ENCODE peak calls at places on chromosomes 2 and 18, in ten cellular contexts. X, T, B, L, G, I, Z, M, K and O are unnamed samples.

GRCh38 chr2:7007846-7008741 is 90.9 kb downstream of the RNF144A start:
- DNase-seq in B (peak), M (peak), T (no peak), X (no peak), K (peak), L (peak), G (no peak), Z (peak), I (no peak), O (no peak)

GRCh38 chr2:78677774-78678173 is 347.7 kb upstream of the REG3G start:
- DNase-seq in X (no peak), Z (no peak), I (no peak), T (no peak), L (no peak), K (no peak), G (no peak), M (no peak), B (no peak), O (no peak)

GRCh38 chr2:120765911-120766757 is 30.5 kb downstream of the GLI2 start:
- DNase-seq in T (peak), K (peak), G (no peak), Z (no peak), B (peak), X (peak), M (peak), L (peak), I (peak), O (peak)

GRCh38 chr2:224325941-224326340 is 76.0 kb downstream of the FAM124B start:
- DNase-seq in X (no peak), Z (no peak), L (no peak), K (no peak), B (no peak), G (no peak), M (no peak), T (no peak), I (no peak), O (no peak)

GRCh38 chr2:54158311-54158710 is 42.9 kb downstream of the ACYP2 start:
- DNase-seq in K (peak), I (no peak), M (no peak), T (no peak), L (no peak), B (no peak), Z (no peak), X (no peak), G (no peak), O (no peak)

GRCh38 chr2:71748227-71748626 is 294.9 kb downstream of the DYSF start:
- DNase-seq in X (no peak), L (no peak), G (peak), B (peak), T (no peak), Z (no peak), K (peak), M (peak), I (no peak), O (no peak)

GRCh38 chr2:118687698-118688097 is 159.8 kb downstream of the EN1 start:
- DNase-seq in M (peak), L (no peak), Z (peak), B (no peak), X (no peak), K (peak), I (no peak), G (no peak), T (no peak), O (no peak)

GRCh38 chr18:59040770-59041148 is 98.9 kb upstream of the SEC11C start:
- DNase-seq in G (no peak), B (no peak), L (peak), T (no peak), K (no peak), M (no peak), Z (peak), I (no peak), X (no peak), O (no peak)

GRCh38 chr2:224086226-224086911 is 47.3 kb upstream of the SERPINE2 start:
- DNase-seq in G (peak), X (peak), K (peak), M (peak), T (peak), Z (peak), I (no peak), L (no peak), B (peak), O (no peak)

GRCh38 chr2:231099918-231100317 is 24.9 kb downstream of the HTR2B start:
- DNase-seq in X (no peak), L (no peak), I (no peak), G (no peak), Z (no peak), K (no peak), M (no peak), T (no peak), B (no peak), O (peak)

GRCh38 chr2:77712601-77713000 is 190.4 kb upstream of the LRRTM4 start:
- DNase-seq in Z (no peak), I (no peak), B (no peak), K (no peak), X (no peak), M (no peak), G (no peak), L (no peak), T (no peak), O (no peak)

GRCh38 chr2:201886504-201886903 is 80.2 kb downstream of the CDK15 start:
- DNase-seq in Z (peak), M (no peak), X (no peak), K (peak), T (peak), G (peak), I (no peak), B (no peak), L (no peak), O (no peak)

GRCh38 chr2:191030521-191031154 is 16.7 kb upstream of the STAT1 start:
- DNase-seq in X (no peak), T (no peak), I (no peak), K (peak), Z (peak), B (peak), G (no peak), M (peak), L (no peak), O (no peak)

GRCh38 chr2:38722271-38723115 is 28.7 kb downstream of the SRSF7 start:
- DNase-seq in L (peak), Z (no peak), G (no peak), K (no peak), T (no peak), M (no peak), B (no peak), I (no peak), X (no peak), O (no peak)

GRCh38 chr18:3447035-3447894 is 2.7 kb upstream of the TGIF1 start:
- DNase-seq in B (peak), I (no peak), G (peak), M (peak), Z (peak), X (no peak), K (peak), T (no peak), L (peak), O (no peak)

GRCh38 chr2:147541314-147541713 is 303.5 kb upstream of the ACVR2A start:
- DNase-seq in Z (no peak), B (no peak), I (no peak), K (no peak), T (no peak), G (no peak), M (no peak), L (no peak), X (no peak), O (no peak)

GRCh38 chr2:232322560-232323327 is 55.8 kb upstream of the ALPP start:
- DNase-seq in T (no peak), L (no peak), Z (no peak), I (no peak), G (no peak), K (no peak), X (no peak), M (no peak), B (no peak), O (no peak)

GRCh38 chr2:12177052-12177994 is 430.9 kb downstream of the LPIN1 start:
- DNase-seq in Z (peak), G (peak), I (no peak), M (peak), L (peak), B (peak), K (peak), T (peak), X (no peak), O (peak)

GRCh38 chr2:64698668-64699444 is 45.1 kb upstream of the SERTAD2 start:
- DNase-seq in M (peak), G (peak), K (peak), L (no peak), B (peak), Z (peak), X (peak), T (peak), I (no peak), O (no peak)

GRCh38 chr2:1788478-1788959 is 44.2 kb upstream of the PXDN start:
- DNase-seq in M (no peak), L (no peak), X (no peak), I (no peak), B (no peak), K (no peak), T (no peak), G (no peak), Z (no peak), O (peak)

GRCh38 chr2:240689975-240690374 is 1.7 kb upstream of the AQP12A start:
- DNase-seq in T (no peak), X (no peak), G (no peak), B (no peak), Z (no peak), L (no peak), I (no peak), K (no peak), M (no peak), O (no peak)

GRCh38 chr2:98910349-98911125 is 25.5 kb downstream of the CRACDL start:
- DNase-seq in I (no peak), K (no peak), B (no peak), X (no peak), Z (no peak), M (no peak), G (no peak), L (peak), T (no peak), O (no peak)

GRCh38 chr2:109410021-109410815 is 203.5 kb downstream of the SEPTIN10 start:
- DNase-seq in M (peak), T (no peak), G (no peak), B (peak), I (no peak), K (peak), L (no peak), Z (no peak), X (no peak), O (no peak)

GRCh38 chr2:3325458-3326181 is 52.0 kb downstream of the EIPR1 start:
- DNase-seq in T (no peak), L (no peak), B (no peak), K (no peak), I (peak), G (no peak), M (no peak), Z (no peak), X (no peak), O (no peak)

GRCh38 chr2:178268435-178268834 is 74.1 kb downstream of the OSBPL6 start:
- DNase-seq in Z (peak), I (no peak), K (peak), T (no peak), X (no peak), L (no peak), G (no peak), B (peak), M (peak), O (no peak)

GRCh38 chr18:28824183-28824574 is 647.2 kb upstream of the CDH2 start:
- DNase-seq in T (no peak), K (no peak), L (no peak), X (no peak), B (no peak), Z (no peak), I (no peak), M (no peak), G (no peak), O (no peak)

GRCh38 chr2:23135481-23136100 is 249.4 kb upstream of the KLHL29 start:
- DNase-seq in M (peak), G (no peak), Z (peak), I (no peak), B (no peak), X (no peak), L (no peak), K (no peak), T (no peak), O (no peak)

GRCh38 chr2:80530442-80531064 is 226.0 kb upstream of the LRRTM1 start:
- DNase-seq in K (no peak), B (no peak), X (no peak), I (no peak), Z (no peak), L (no peak), T (no peak), G (no peak), M (no peak), O (no peak)

GRCh38 chr2:25664531-25665307 is 8.7 kb downstream of the DTNB start:
- DNase-seq in I (no peak), T (no peak), G (peak), Z (peak), M (peak), B (peak), L (peak), K (peak), X (no peak), O (peak)

GRCh38 chr18:59200787-59201186 is 19.2 kb upstream of the GRP start:
- DNase-seq in T (no peak), X (no peak), I (no peak), Z (peak), B (no peak), L (no peak), G (no peak), K (peak), M (no peak), O (no peak)

GRCh38 chr2:9057939-9058761 is 54.7 kb upstream of the MBOAT2 start:
- DNase-seq in L (no peak), M (peak), G (no peak), I (no peak), Z (peak), B (peak), K (peak), X (peak), T (no peak), O (no peak)

DNA sequence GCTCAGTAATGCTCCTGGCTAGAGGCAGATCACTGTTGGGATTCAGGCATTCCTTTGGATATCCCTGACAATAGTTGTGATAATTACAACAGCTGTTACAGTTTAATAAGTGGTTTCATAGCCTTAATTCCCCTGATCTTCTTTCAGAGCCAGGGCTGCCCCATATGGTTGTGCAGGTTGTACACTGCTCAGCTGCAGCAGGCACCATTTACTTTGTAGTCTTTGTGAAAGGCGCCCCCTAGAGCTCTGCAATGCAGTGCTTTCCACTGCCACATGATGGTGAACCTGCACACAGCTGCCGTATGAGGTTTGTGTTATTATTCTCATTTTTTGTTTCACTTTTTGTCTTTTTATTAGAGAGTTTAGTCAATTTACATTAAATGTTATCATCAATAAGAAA is 239.1 kb downstream of the KCNS3 start:
- DNase-seq in T (no peak), G (no peak), L (peak), Z (peak), X (no peak), K (peak), B (peak), I (no peak), M (peak), O (peak)
- TF ChIP-seq CTCF in T (peak), G (peak), L (no peak), Z (peak), X (peak), K (peak), B (peak), I (peak), M (peak), O (no peak)

DNA sequence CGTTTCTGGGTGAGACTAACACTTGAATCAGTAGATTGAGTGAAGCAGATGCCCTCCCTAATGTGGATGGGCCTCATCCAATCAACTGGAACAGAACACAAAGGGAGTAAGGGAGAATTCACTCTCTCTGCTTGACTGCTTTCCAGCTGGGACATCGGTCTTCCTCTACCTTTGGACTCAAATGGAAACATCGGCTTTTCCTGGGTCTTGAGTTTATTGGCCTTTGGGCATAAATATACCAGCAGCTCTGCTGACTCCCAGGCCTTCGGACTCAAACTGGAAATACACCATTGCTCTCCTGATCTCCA is 311.6 kb downstream of the STK39 start:
- DNase-seq in G (no peak), Z (no peak), I (no peak), L (no peak), T (no peak), X (no peak), B (no peak), M (no peak), K (no peak), O (no peak)
- TF ChIP-seq CTCF in G (no peak), Z (no peak), I (no peak), L (no peak), T (no peak), X (no peak), B (no peak), M (no peak), K (no peak), O (no peak)

GRCh38 chr2:39860538-39860937 is 81.5 kb upstream of the THUMPD2 start:
- DNase-seq in I (no peak), L (no peak), T (no peak), M (no peak), K (no peak), Z (no peak), G (no peak), X (no peak), B (no peak), O (no peak)

GRCh38 chr2:39867268-39867667 is 88.2 kb upstream of the THUMPD2 start:
- DNase-seq in T (no peak), B (no peak), M (no peak), I (no peak), Z (no peak), X (no peak), L (no peak), G (no peak), K (no peak), O (no peak)

GRCh38 chr2:39870871-39871270 is 91.8 kb upstream of the THUMPD2 start:
- DNase-seq in M (no peak), B (no peak), L (no peak), T (no peak), K (no peak), G (no peak), I (no peak), Z (no peak), X (no peak), O (no peak)

GRCh38 chr2:39871291-39871761 is 92.3 kb upstream of the THUMPD2 start:
- DNase-seq in L (no peak), X (peak), G (no peak), B (peak), M (peak), I (no peak), T (peak), Z (peak), K (peak), O (peak)

DNA sequence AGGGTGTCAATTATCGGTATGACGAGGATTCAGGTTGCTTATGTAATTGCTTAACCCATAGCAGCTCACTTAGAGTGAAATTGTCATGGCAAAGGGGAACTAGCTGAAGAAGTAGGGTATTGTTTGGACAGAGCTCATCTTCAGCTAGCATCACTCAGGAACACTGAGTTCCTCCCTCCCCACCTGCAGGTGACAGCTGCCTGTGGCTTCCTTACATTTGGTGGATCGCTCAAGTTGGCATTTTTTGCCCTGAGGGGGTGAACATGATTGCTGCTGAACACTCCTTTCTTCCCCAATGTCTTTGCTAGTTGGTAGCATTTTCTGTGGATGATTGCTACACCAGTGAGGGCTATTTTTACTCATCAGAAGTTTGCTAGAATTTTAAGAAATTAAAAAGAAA is 86.7 kb upstream of the THUMPD2 start:
- DNase-seq in G (no peak), X (no peak), T (no peak), L (no peak), I (no peak), K (no peak), M (no peak), B (no peak), Z (no peak), O (no peak)
- TF ChIP-seq CTCF in G (no peak), X (no peak), T (no peak), L (no peak), I (no peak), K (no peak), M (no peak), B (no peak), Z (no peak), O (no peak)

GRCh38 chr18:11020867-11021414 is 128.4 kb downstream of the PIEZO2 start:
- DNase-seq in Z (no peak), K (no peak), M (no peak), X (no peak), B (no peak), T (no peak), L (no peak), G (no peak), I (no peak), O (no peak)
- TF ChIP-seq CTCF in Z (no peak), K (no peak), M (no peak), X (no peak), B (no peak), T (no peak), L (no peak), G (no peak), I (no peak), O (no peak)

GRCh38 chr18:5853253-5853652 is 42.1 kb downstream of the TMEM200C start:
- DNase-seq in G (no peak), M (no peak), I (no peak), X (no peak), K (no peak), T (no peak), Z (no peak), B (no peak), L (no peak), O (no peak)

DNA sequence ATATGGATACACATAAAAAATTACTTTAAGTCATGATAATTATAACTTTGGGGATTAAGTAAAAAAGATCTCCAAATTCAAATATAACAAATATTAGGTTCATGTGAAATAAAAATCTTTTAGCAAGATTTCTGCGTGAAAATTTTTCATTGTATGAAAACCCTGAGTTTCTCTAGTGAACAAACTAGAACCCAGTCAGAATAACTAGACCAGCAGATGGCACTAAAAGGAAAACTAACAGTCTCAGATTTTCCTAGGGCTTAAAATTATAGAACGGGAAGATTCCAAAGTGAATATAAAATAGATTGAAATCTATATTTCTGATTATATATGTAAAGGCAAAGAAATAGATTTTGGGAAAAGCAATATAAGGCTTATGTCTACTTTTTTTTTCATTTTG is 43.3 kb downstream of the TMEM200C start:
- DNase-seq in K (no peak), M (no peak), B (peak), L (no peak), Z (no peak), T (no peak), X (no peak), G (no peak), I (no peak), O (no peak)
- TF ChIP-seq CTCF in K (peak), M (no peak), B (peak), L (no peak), Z (no peak), T (no peak), X (no peak), G (no peak), I (peak), O (no peak)

GRCh38 chr2:19542796-19543195 is 184.4 kb upstream of the OSR1 start:
- DNase-seq in B (peak), G (no peak), L (no peak), X (no peak), T (no peak), K (peak), M (peak), Z (no peak), I (no peak), O (no peak)

GRCh38 chr2:19544020-19544383 is 185.6 kb upstream of the OSR1 start:
- DNase-seq in G (no peak), I (no peak), Z (no peak), B (no peak), X (no peak), L (no peak), K (no peak), M (no peak), T (no peak), O (no peak)

GRCh38 chr2:19543271-19544019 is 185.0 kb upstream of the OSR1 start:
- DNase-seq in L (no peak), B (peak), K (peak), T (no peak), G (no peak), M (peak), X (no peak), I (no peak), Z (peak), O (no peak)

GRCh38 chr2:19540739-19541503 is 182.5 kb upstream of the OSR1 start:
- DNase-seq in K (peak), L (no peak), Z (peak), X (peak), G (peak), M (peak), T (peak), B (peak), I (no peak), O (no peak)

GRCh38 chr2:19541884-19542283 is 183.5 kb upstream of the OSR1 start:
- DNase-seq in T (no peak), X (no peak), Z (no peak), B (no peak), I (no peak), L (no peak), M (no peak), K (no peak), G (peak), O (no peak)
- TF ChIP-seq CTCF in T (no peak), X (no peak), Z (no peak), B (no peak), I (no peak), L (no peak), M (no peak), K (no peak), G (no peak), O (no peak)

GRCh38 chr18:34764451-34764850 is 54.4 kb downstream of the DTNA start:
- DNase-seq in M (no peak), B (no peak), K (no peak), Z (no peak), I (no peak), G (no peak), T (no peak), L (no peak), X (no peak), O (no peak)
- TF ChIP-seq CTCF in M (peak), B (no peak), K (no peak), Z (no peak), I (peak), G (no peak), T (no peak), L (no peak), X (no peak), O (peak)